ENCODE peak calls at places on chromosomes 5 and 9, in five cellular contexts. S is WTC11; Z is MV-4-11; W is activated CD8-positive, alpha-beta memory T cell treated with anti-CD3 and anti-CD28 coated beads for 1 hour; L is foreskin melanocyte. P is an unnamed sample.

GRCh38 chr5:10579537-10580521 is 16.0 kb downstream of the ANKRD33B start:
- DNase-seq in S (no peak), Z (no peak), W (no peak), L (no peak), P (peak)

GRCh38 chr9:37801959-37802711 is 1.5 kb downstream of the DCAF10 start:
- DNase-seq in S (no peak), Z (no peak), W (no peak), L (no peak), P (no peak)

GRCh38 chr5:130773813-130774212 is 391.2 kb downstream of the HINT1 start:
- DNase-seq in S (no peak), Z (peak), W (no peak), L (no peak), P (no peak)

GRCh38 chr5:88940712-88941111 is 57.7 kb upstream of the MEF2C start:
- DNase-seq in S (no peak), Z (peak), W (no peak), L (no peak), P (no peak)

GRCh38 chr9:111572945-111573604 is 26.4 kb downstream of the PTGR1 start:
- DNase-seq in S (no peak), Z (no peak), W (no peak), L (no peak), P (no peak)

GRCh38 chr9:97545507-97545906 is 44.0 kb downstream of the TMOD1 start:
- DNase-seq in S (no peak), Z (no peak), W (no peak), L (no peak), P (no peak)

GRCh38 chr9:136786451-136786850 is 4.7 kb upstream of the TMEM141 start:
- DNase-seq in S (no peak), Z (no peak), W (no peak), L (no peak), P (no peak)

GRCh38 chr5:107306597-107306996 is 364.1 kb downstream of the EFNA5 start:
- DNase-seq in S (no peak), Z (no peak), W (no peak), L (no peak), P (no peak)

GRCh38 chr9:91221332-91221731 is 140.4 kb downstream of the AUH start:
- DNase-seq in S (no peak), Z (no peak), W (no peak), L (peak), P (no peak)

GRCh38 chr9:37784291-37784639 is 599 bp downstream of the EXOSC3 start:
- DNase-seq in S (no peak), Z (no peak), W (no peak), L (no peak), P (no peak)

GRCh38 chr5:87121315-87122170 is 146.1 kb upstream of the RASA1 start:
- DNase-seq in S (no peak), Z (peak), W (peak), L (peak), P (no peak)

GRCh38 chr9:12464910-12465512 is 228.2 kb upstream of the TYRP1 start:
- DNase-seq in S (no peak), Z (no peak), W (no peak), L (peak), P (no peak)

GRCh38 chr9:274101-274500 is 59.4 kb downstream of the DOCK8 start:
- DNase-seq in S (no peak), Z (no peak), W (no peak), L (no peak), P (no peak)

GRCh38 chr9:110650991-110651411 is 17.6 kb upstream of the MUSK start:
- DNase-seq in S (no peak), Z (no peak), W (no peak), L (peak), P (no peak)

GRCh38 chr9:111803924-111804323 is 9.2 kb upstream of the SHOC1 start:
- DNase-seq in S (no peak), Z (no peak), W (no peak), L (no peak), P (no peak)

GRCh38 chr9:116796669-116797068 is 109.6 kb downstream of the TRIM32 start:
- DNase-seq in S (no peak), Z (no peak), W (no peak), L (no peak), P (no peak)

GRCh38 chr9:124791106-124791505 is 14.2 kb downstream of the OLFML2A start:
- DNase-seq in S (no peak), Z (no peak), W (no peak), L (no peak), P (no peak)

GRCh38 chr5:9519537-9519936 is 26.3 kb downstream of the SEMA5A start:
- DNase-seq in S (no peak), Z (peak), W (no peak), L (no peak), P (no peak)

GRCh38 chr5:141512390-141513020 is 23.6 kb downstream of the PCDHGC5 start:
- DNase-seq in S (peak), Z (peak), W (peak), L (no peak), P (peak)

GRCh38 chr5:173029499-173029921 is 26.6 kb upstream of the CREBRF start:
- DNase-seq in S (no peak), Z (peak), W (no peak), L (no peak), P (no peak)